ENCODE peak calls at places on chromosomes 2 and 18, in eight cellular contexts. One of them, this sample, is unnamed.

GRCh38 chr2:63537306-63537705 is 51.0 kb downstream of the WDPCP start:
- DNase-seq in brain microvascular endothelial cell: peak; percentile 5
- DNase-seq in B cell: no peak
- DNase-seq in GM12864: no peak
- DNase-seq in glutamatergic neuron: no peak
- DNase-seq in endodermal cell: no peak
- DNase-seq in fibroblast of lung: no peak
- DNase-seq in OCI-LY7: no peak
- DNase-seq in this sample: no peak

GRCh38 chr2:181685150-181685688 is 4.9 kb upstream of the NEUROD1 start:
- DNase-seq in fibroblast of lung: no peak
- DNase-seq in brain microvascular endothelial cell: no peak
- DNase-seq in endodermal cell: peak; percentile 77
- DNase-seq in GM12864: no peak
- DNase-seq in glutamatergic neuron: no peak
- DNase-seq in OCI-LY7: no peak
- DNase-seq in B cell: peak; percentile 15
- DNase-seq in this sample: no peak

GRCh38 chr2:199455533-199456382 is 2.0 kb downstream of the SATB2 start:
- DNase-seq in OCI-LY7: peak; percentile 68
- DNase-seq in B cell: no peak
- DNase-seq in brain microvascular endothelial cell: no peak
- DNase-seq in fibroblast of lung: peak; percentile 29
- DNase-seq in glutamatergic neuron: peak; percentile 60
- DNase-seq in endodermal cell: peak; percentile 93
- DNase-seq in GM12864: no peak
- DNase-seq in this sample: peak; percentile 61

GRCh38 chr2:74982581-74982980 is 24.1 kb downstream of the POLE4 start:
- DNase-seq in B cell: no peak
- DNase-seq in fibroblast of lung: peak; percentile 4
- DNase-seq in endodermal cell: no peak
- DNase-seq in glutamatergic neuron: no peak
- DNase-seq in GM12864: no peak
- DNase-seq in brain microvascular endothelial cell: no peak
- DNase-seq in OCI-LY7: no peak
- DNase-seq in this sample: no peak

GRCh38 chr2:100008960-100009359 is 133.4 kb downstream of the AFF3 start:
- DNase-seq in brain microvascular endothelial cell: no peak
- DNase-seq in B cell: no peak
- DNase-seq in endodermal cell: no peak
- DNase-seq in fibroblast of lung: peak; percentile 31
- DNase-seq in OCI-LY7: no peak
- DNase-seq in GM12864: no peak
- DNase-seq in glutamatergic neuron: no peak
- DNase-seq in this sample: no peak

GRCh38 chr2:199458017-199458805 is 472 bp upstream of the SATB2 start:
- DNase-seq in glutamatergic neuron: peak; percentile 77
- DNase-seq in B cell: peak; percentile 66
- DNase-seq in brain microvascular endothelial cell: no peak
- DNase-seq in GM12864: no peak
- DNase-seq in fibroblast of lung: peak; percentile 47
- DNase-seq in OCI-LY7: peak; percentile 83
- DNase-seq in endodermal cell: peak; percentile 83
- DNase-seq in this sample: peak; percentile 69

GRCh38 chr18:73487956-73488355 is 620.2 kb upstream of the NETO1 start:
- DNase-seq in B cell: no peak
- DNase-seq in glutamatergic neuron: no peak
- DNase-seq in fibroblast of lung: peak; percentile 64
- DNase-seq in GM12864: no peak
- DNase-seq in brain microvascular endothelial cell: no peak
- DNase-seq in endodermal cell: no peak
- DNase-seq in OCI-LY7: no peak
- DNase-seq in this sample: no peak

GRCh38 chr2:145199052-145199451 is 679.1 kb upstream of the ZEB2 start:
- DNase-seq in OCI-LY7: no peak
- DNase-seq in glutamatergic neuron: no peak
- DNase-seq in GM12864: no peak
- DNase-seq in endodermal cell: no peak
- DNase-seq in brain microvascular endothelial cell: no peak
- DNase-seq in B cell: no peak
- DNase-seq in fibroblast of lung: no peak
- DNase-seq in this sample: no peak

GRCh38 chr2:149420053-149420963 is 89.9 kb downstream of the LYPD6 start:
- DNase-seq in B cell: no peak
- DNase-seq in glutamatergic neuron: no peak
- DNase-seq in OCI-LY7: no peak
- DNase-seq in brain microvascular endothelial cell: no peak
- DNase-seq in fibroblast of lung: peak; percentile 39
- DNase-seq in endodermal cell: no peak
- DNase-seq in GM12864: no peak
- DNase-seq in this sample: no peak

GRCh38 chr2:714005-714741 is 37.0 kb upstream of the TMEM18 start:
- DNase-seq in glutamatergic neuron: peak; percentile 63
- DNase-seq in fibroblast of lung: peak; percentile 52
- DNase-seq in B cell: peak; percentile 47
- DNase-seq in GM12864: peak; percentile 55
- DNase-seq in brain microvascular endothelial cell: peak; percentile 45
- DNase-seq in OCI-LY7: peak; percentile 78
- DNase-seq in endodermal cell: peak; percentile 87
- DNase-seq in this sample: no peak

GRCh38 chr18:6781846-6782245 is 52.3 kb downstream of the ARHGAP28 start:
- DNase-seq in OCI-LY7: no peak
- DNase-seq in GM12864: no peak
- DNase-seq in brain microvascular endothelial cell: peak; percentile 45
- DNase-seq in B cell: no peak
- DNase-seq in fibroblast of lung: peak; percentile 73
- DNase-seq in endodermal cell: no peak
- DNase-seq in glutamatergic neuron: no peak
- DNase-seq in this sample: no peak

GRCh38 chr2:182324665-182325064 is 102.2 kb downstream of the PDE1A start:
- DNase-seq in glutamatergic neuron: no peak
- DNase-seq in brain microvascular endothelial cell: no peak
- DNase-seq in B cell: no peak
- DNase-seq in fibroblast of lung: peak; percentile 42
- DNase-seq in GM12864: no peak
- DNase-seq in OCI-LY7: no peak
- DNase-seq in endodermal cell: no peak
- DNase-seq in this sample: no peak

GRCh38 chr18:419542-420175 is 80.8 kb downstream of the COLEC12 start:
- DNase-seq in GM12864: no peak
- DNase-seq in fibroblast of lung: no peak
- DNase-seq in OCI-LY7: no peak
- DNase-seq in glutamatergic neuron: no peak
- DNase-seq in brain microvascular endothelial cell: no peak
- DNase-seq in B cell: no peak
- DNase-seq in endodermal cell: no peak
- DNase-seq in this sample: no peak

GRCh38 chr18:50737127-50737526 is 82.7 kb downstream of the MRO start:
- DNase-seq in fibroblast of lung: no peak
- DNase-seq in brain microvascular endothelial cell: no peak
- DNase-seq in B cell: no peak
- DNase-seq in OCI-LY7: no peak
- DNase-seq in endodermal cell: no peak
- DNase-seq in glutamatergic neuron: no peak
- DNase-seq in GM12864: no peak
- DNase-seq in this sample: no peak

DNA sequence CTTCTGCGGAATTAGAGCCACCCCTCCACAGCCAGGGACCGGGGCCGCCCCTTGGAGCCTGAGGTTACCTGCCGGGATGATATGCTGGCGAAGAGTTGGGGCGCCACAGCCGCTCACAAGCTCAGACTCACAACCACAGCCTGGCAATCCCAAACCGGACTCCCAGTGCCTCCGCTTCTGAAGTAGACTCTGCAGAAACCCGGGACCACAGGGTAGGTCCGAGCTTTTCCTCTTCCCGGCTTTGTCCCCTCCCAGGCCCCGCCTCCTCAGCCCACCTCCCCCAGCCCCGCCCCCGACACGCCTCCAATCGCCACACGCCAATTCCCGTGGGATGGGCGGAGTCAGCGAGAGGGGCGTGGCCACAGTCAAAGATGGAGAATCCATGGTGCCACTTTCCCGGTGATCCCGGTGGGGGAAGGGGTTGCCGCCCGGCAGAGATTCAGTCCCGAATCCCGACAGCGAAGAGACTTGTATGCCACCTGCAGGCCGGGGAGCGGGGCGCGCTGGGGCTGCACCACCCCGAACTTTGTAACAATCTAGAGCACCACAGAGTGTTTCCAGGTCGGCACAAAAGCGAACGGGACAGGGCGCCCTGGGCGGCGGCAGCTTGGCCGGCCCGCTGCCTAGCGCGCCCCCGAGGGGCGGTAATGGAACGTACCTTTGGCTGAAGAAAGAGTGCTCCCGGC is at the start of gene IDH1:
- DNase-seq in GM12864: peak; percentile 40
- DNase-seq in endodermal cell: peak; percentile 100
- DNase-seq in OCI-LY7: peak; percentile 91
- DNase-seq in brain microvascular endothelial cell: peak; percentile 93
- DNase-seq in fibroblast of lung: peak; percentile 92
- DNase-seq in glutamatergic neuron: peak; percentile 100
- DNase-seq in B cell: peak; percentile 92
- DNase-seq in this sample: peak; percentile 97
- TF ChIP-seq CTCF in GM12864: peak; percentile 64
- TF ChIP-seq CTCF in endodermal cell: peak; percentile 81
- TF ChIP-seq CTCF in OCI-LY7: peak; percentile 81
- TF ChIP-seq CTCF in brain microvascular endothelial cell: peak; percentile 52
- TF ChIP-seq CTCF in fibroblast of lung: peak; percentile 44
- TF ChIP-seq CTCF in glutamatergic neuron: peak; percentile 43
- TF ChIP-seq CTCF in B cell: peak; percentile 33
- TF ChIP-seq CTCF in this sample: no peak

GRCh38 chr2:226763320-226763719 is 36.3 kb downstream of the IRS1 start:
- DNase-seq in GM12864: no peak
- DNase-seq in glutamatergic neuron: no peak
- DNase-seq in OCI-LY7: no peak
- DNase-seq in endodermal cell: no peak
- DNase-seq in brain microvascular endothelial cell: no peak
- DNase-seq in fibroblast of lung: no peak
- DNase-seq in B cell: no peak
- DNase-seq in this sample: no peak

GRCh38 chr2:226758886-226759660 is 40.5 kb downstream of the IRS1 start:
- DNase-seq in B cell: no peak
- DNase-seq in glutamatergic neuron: no peak
- DNase-seq in brain microvascular endothelial cell: peak; percentile 61
- DNase-seq in fibroblast of lung: peak; percentile 94
- DNase-seq in GM12864: no peak
- DNase-seq in OCI-LY7: no peak
- DNase-seq in endodermal cell: no peak
- DNase-seq in this sample: no peak

GRCh38 chr2:226760412-226761194 is 39.0 kb downstream of the IRS1 start:
- DNase-seq in glutamatergic neuron: no peak
- DNase-seq in GM12864: no peak
- DNase-seq in B cell: no peak
- DNase-seq in OCI-LY7: no peak
- DNase-seq in brain microvascular endothelial cell: peak; percentile 84
- DNase-seq in fibroblast of lung: peak; percentile 94
- DNase-seq in endodermal cell: no peak
- DNase-seq in this sample: no peak

GRCh38 chr2:226759768-226760167 is 39.9 kb downstream of the IRS1 start:
- DNase-seq in fibroblast of lung: no peak
- DNase-seq in endodermal cell: no peak
- DNase-seq in GM12864: no peak
- DNase-seq in glutamatergic neuron: no peak
- DNase-seq in B cell: no peak
- DNase-seq in OCI-LY7: no peak
- DNase-seq in brain microvascular endothelial cell: no peak
- DNase-seq in this sample: no peak

DNA sequence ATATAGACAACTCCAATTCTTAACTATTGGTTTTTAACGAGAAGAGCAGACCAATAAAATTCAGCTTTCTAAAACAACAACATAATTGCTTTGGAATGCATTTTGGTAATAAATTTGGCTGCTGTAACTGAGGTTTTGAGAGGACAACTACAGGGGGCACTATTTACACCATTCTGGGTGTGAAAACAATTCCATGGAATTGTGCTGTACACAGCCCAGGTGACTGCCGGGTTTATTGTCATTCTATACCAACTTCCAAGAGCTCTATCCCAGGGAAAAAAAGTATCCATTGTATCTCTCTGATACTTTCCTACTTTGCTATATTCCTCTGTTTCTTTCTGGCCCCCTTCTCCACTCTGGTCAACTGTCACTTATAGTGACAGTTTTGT is 38.4 kb downstream of the IRS1 start:
- DNase-seq in glutamatergic neuron: no peak
- DNase-seq in OCI-LY7: no peak
- DNase-seq in fibroblast of lung: no peak
- DNase-seq in GM12864: no peak
- DNase-seq in brain microvascular endothelial cell: no peak
- DNase-seq in B cell: no peak
- DNase-seq in endodermal cell: no peak
- DNase-seq in this sample: no peak
- TF ChIP-seq CTCF in glutamatergic neuron: no peak
- TF ChIP-seq CTCF in OCI-LY7: peak; percentile 18
- TF ChIP-seq CTCF in fibroblast of lung: peak; percentile 8
- TF ChIP-seq CTCF in GM12864: no peak
- TF ChIP-seq CTCF in brain microvascular endothelial cell: no peak
- TF ChIP-seq CTCF in B cell: no peak
- TF ChIP-seq CTCF in endodermal cell: peak; percentile 31
- TF ChIP-seq CTCF in this sample: no peak

GRCh38 chr2:119290859-119291587 is 67.4 kb downstream of the STEAP3 start:
- DNase-seq in B cell: peak; percentile 62
- DNase-seq in glutamatergic neuron: peak; percentile 94
- DNase-seq in endodermal cell: peak; percentile 98
- DNase-seq in fibroblast of lung: peak; percentile 17
- DNase-seq in brain microvascular endothelial cell: peak; percentile 55
- DNase-seq in OCI-LY7: peak; percentile 70
- DNase-seq in GM12864: peak; percentile 44
- DNase-seq in this sample: peak; percentile 75
- TF ChIP-seq CTCF in B cell: peak; percentile 72
- TF ChIP-seq CTCF in glutamatergic neuron: peak; percentile 88
- TF ChIP-seq CTCF in endodermal cell: peak; percentile 98
- TF ChIP-seq CTCF in fibroblast of lung: peak; percentile 53
- TF ChIP-seq CTCF in brain microvascular endothelial cell: peak; percentile 99
- TF ChIP-seq CTCF in OCI-LY7: peak; percentile 82
- TF ChIP-seq CTCF in GM12864: peak; percentile 98
- TF ChIP-seq CTCF in this sample: no peak

DNA sequence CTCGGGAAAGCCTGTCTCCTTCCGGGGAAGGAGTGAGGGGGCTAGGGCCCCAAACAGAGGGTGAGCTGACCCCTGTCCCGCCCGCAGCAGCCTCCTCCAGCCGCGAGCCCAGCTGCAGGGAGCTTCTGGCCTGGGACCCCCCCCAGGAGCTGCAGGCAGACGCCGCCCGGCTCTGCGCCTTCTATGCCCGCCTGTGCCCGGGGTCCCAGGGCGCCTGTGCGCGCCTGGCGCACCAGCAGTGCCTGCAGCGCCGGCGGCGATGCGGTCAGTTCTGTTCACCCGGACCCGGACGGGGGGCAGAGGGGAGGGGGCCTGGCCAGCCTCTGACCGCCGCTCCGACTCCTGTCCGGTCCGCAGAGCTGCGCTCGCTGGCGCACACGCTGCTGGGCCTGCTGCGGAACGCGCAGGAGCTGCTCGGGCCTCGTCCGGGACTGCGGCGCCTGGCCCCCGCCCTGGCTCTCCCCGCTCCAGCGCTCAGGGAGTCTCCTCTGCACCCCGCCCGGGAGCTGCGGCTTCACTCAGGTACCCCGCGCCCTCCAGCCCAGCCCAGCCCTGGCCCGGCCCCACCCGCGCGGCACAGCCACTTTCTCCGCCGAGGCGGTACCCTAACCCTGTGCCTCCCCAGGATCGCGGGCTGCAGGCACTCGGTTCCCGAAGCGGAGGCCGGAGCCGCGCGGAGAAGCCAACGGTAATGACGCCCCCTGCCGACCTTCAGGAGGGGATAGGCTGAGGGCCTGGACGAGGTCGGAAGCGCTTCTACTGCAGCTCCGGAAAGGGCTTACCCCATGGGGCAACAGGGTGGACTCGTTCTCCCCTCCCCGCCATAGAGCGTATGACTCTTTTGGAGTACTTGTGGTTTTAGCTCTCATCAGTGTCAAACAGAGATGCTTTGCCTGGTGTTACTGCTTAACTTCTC is 2.0 kb upstream of the CHRND start:
- DNase-seq in brain microvascular endothelial cell: no peak
- DNase-seq in fibroblast of lung: peak; percentile 15
- DNase-seq in OCI-LY7: peak; percentile 57
- DNase-seq in endodermal cell: peak; percentile 94
- DNase-seq in GM12864: no peak
- DNase-seq in glutamatergic neuron: peak; percentile 84
- DNase-seq in B cell: peak; percentile 60
- DNase-seq in this sample: no peak
- TF ChIP-seq CTCF in brain microvascular endothelial cell: peak; percentile 48
- TF ChIP-seq CTCF in fibroblast of lung: no peak
- TF ChIP-seq CTCF in OCI-LY7: peak; percentile 72
- TF ChIP-seq CTCF in endodermal cell: peak; percentile 74
- TF ChIP-seq CTCF in GM12864: peak; percentile 14
- TF ChIP-seq CTCF in glutamatergic neuron: peak; percentile 51
- TF ChIP-seq CTCF in B cell: no peak
- TF ChIP-seq CTCF in this sample: no peak